ENCODE peak calls at places on chromosomes 5 and 9, in five cellular contexts. One of them, this sample, is unnamed.
A peak's percentile ranks its signal among the peaks of the same experiment; 100 is the strongest.

GRCh38 chr5:37197340-37198050 is 51.7 kb downstream of the CPLANE1 start:
- DNase-seq in choroid plexus epithelial cell: peak; percentile 58
- DNase-seq in GM13977: peak; percentile 31
- DNase-seq in RWPE1: no peak
- DNase-seq in WTC11: no peak
- DNase-seq in this sample: no peak

GRCh38 chr5:111224561-111224989 is 391 bp downstream of the CAMK4 start:
- DNase-seq in choroid plexus epithelial cell: no peak
- DNase-seq in GM13977: peak; percentile 45
- DNase-seq in RWPE1: peak; percentile 45
- DNase-seq in WTC11: no peak
- DNase-seq in this sample: peak; percentile 17

GRCh38 chr5:80747922-80748321 is 93.1 kb upstream of the DHFR start:
- DNase-seq in choroid plexus epithelial cell: no peak
- DNase-seq in GM13977: no peak
- DNase-seq in RWPE1: no peak
- DNase-seq in WTC11: no peak
- DNase-seq in this sample: no peak

GRCh38 chr5:178293400-178293799 is 60.8 kb upstream of the PHYKPL start:
- DNase-seq in choroid plexus epithelial cell: no peak
- DNase-seq in GM13977: no peak
- DNase-seq in RWPE1: no peak
- DNase-seq in WTC11: no peak
- DNase-seq in this sample: no peak

GRCh38 chr5:95760291-95761191 is 29.4 kb downstream of the RHOBTB3 start:
- DNase-seq in choroid plexus epithelial cell: peak; percentile 98
- DNase-seq in GM13977: peak; percentile 63
- DNase-seq in RWPE1: peak; percentile 26
- DNase-seq in WTC11: no peak
- DNase-seq in this sample: no peak

GRCh38 chr5:148381906-148382305 is 1.9 kb upstream of the FBXO38 start:
- DNase-seq in choroid plexus epithelial cell: no peak
- DNase-seq in GM13977: no peak
- DNase-seq in RWPE1: peak; percentile 45
- DNase-seq in WTC11: no peak
- DNase-seq in this sample: no peak

GRCh38 chr5:173869316-173869715 is 18.8 kb upstream of the CPEB4 start:
- DNase-seq in choroid plexus epithelial cell: no peak
- DNase-seq in GM13977: no peak
- DNase-seq in RWPE1: no peak
- DNase-seq in WTC11: no peak
- DNase-seq in this sample: no peak

GRCh38 chr5:38316544-38317224 is 58.3 kb downstream of the EGFLAM start:
- DNase-seq in choroid plexus epithelial cell: peak; percentile 64
- DNase-seq in GM13977: no peak
- DNase-seq in RWPE1: no peak
- DNase-seq in WTC11: no peak
- DNase-seq in this sample: no peak

GRCh38 chr5:155004138-155004744 is 9.3 kb upstream of the KIF4B start:
- DNase-seq in choroid plexus epithelial cell: peak; percentile 32
- DNase-seq in GM13977: no peak
- DNase-seq in RWPE1: peak; percentile 16
- DNase-seq in WTC11: peak; percentile 69
- DNase-seq in this sample: no peak

GRCh38 chr5:32687167-32687831 is 23.8 kb upstream of the NPR3 start:
- DNase-seq in choroid plexus epithelial cell: peak; percentile 62
- DNase-seq in GM13977: no peak
- DNase-seq in RWPE1: no peak
- DNase-seq in WTC11: no peak
- DNase-seq in this sample: no peak

GRCh38 chr5:32692066-32692746 is 18.9 kb upstream of the NPR3 start:
- DNase-seq in choroid plexus epithelial cell: peak; percentile 83
- DNase-seq in GM13977: no peak
- DNase-seq in RWPE1: no peak
- DNase-seq in WTC11: no peak
- DNase-seq in this sample: no peak

GRCh38 chr5:32684261-32684660 is 26.9 kb upstream of the NPR3 start:
- DNase-seq in choroid plexus epithelial cell: no peak
- DNase-seq in GM13977: no peak
- DNase-seq in RWPE1: no peak
- DNase-seq in WTC11: no peak
- DNase-seq in this sample: no peak

GRCh38 chr5:32690153-32690552 is 21.0 kb upstream of the NPR3 start:
- DNase-seq in choroid plexus epithelial cell: peak; percentile 34
- DNase-seq in GM13977: no peak
- DNase-seq in RWPE1: no peak
- DNase-seq in WTC11: no peak
- DNase-seq in this sample: no peak
- TF ChIP-seq CTCF in choroid plexus epithelial cell: peak; percentile 59
- TF ChIP-seq CTCF in GM13977: no peak
- TF ChIP-seq CTCF in RWPE1: no peak
- TF ChIP-seq CTCF in WTC11: no peak
- TF ChIP-seq CTCF in this sample: no peak

GRCh38 chr9:93061791-93062299 is 3.3 kb downstream of the SUSD3 start:
- DNase-seq in choroid plexus epithelial cell: no peak
- DNase-seq in GM13977: peak; percentile 69
- DNase-seq in RWPE1: no peak
- DNase-seq in WTC11: peak; percentile 57
- DNase-seq in this sample: no peak
- TF ChIP-seq CTCF in choroid plexus epithelial cell: peak; percentile 2
- TF ChIP-seq CTCF in GM13977: peak; percentile 45
- TF ChIP-seq CTCF in RWPE1: no peak
- TF ChIP-seq CTCF in WTC11: no peak
- TF ChIP-seq CTCF in this sample: no peak

GRCh38 chr9:137893670-137894069 is 16.1 kb downstream of the CACNA1B start:
- DNase-seq in choroid plexus epithelial cell: no peak
- DNase-seq in GM13977: no peak
- DNase-seq in RWPE1: no peak
- DNase-seq in WTC11: no peak
- DNase-seq in this sample: no peak

GRCh38 chr9:137892424-137893191 is 15.0 kb downstream of the CACNA1B start:
- DNase-seq in choroid plexus epithelial cell: no peak
- DNase-seq in GM13977: no peak
- DNase-seq in RWPE1: no peak
- DNase-seq in WTC11: no peak
- DNase-seq in this sample: peak; percentile 52

GRCh38 chr9:137891588-137892423 is 14.2 kb downstream of the CACNA1B start:
- DNase-seq in choroid plexus epithelial cell: no peak
- DNase-seq in GM13977: no peak
- DNase-seq in RWPE1: no peak
- DNase-seq in WTC11: no peak
- DNase-seq in this sample: peak; percentile 43
- TF ChIP-seq CTCF in choroid plexus epithelial cell: no peak
- TF ChIP-seq CTCF in GM13977: no peak
- TF ChIP-seq CTCF in RWPE1: no peak
- TF ChIP-seq CTCF in WTC11: no peak
- TF ChIP-seq CTCF in this sample: no peak

DNA sequence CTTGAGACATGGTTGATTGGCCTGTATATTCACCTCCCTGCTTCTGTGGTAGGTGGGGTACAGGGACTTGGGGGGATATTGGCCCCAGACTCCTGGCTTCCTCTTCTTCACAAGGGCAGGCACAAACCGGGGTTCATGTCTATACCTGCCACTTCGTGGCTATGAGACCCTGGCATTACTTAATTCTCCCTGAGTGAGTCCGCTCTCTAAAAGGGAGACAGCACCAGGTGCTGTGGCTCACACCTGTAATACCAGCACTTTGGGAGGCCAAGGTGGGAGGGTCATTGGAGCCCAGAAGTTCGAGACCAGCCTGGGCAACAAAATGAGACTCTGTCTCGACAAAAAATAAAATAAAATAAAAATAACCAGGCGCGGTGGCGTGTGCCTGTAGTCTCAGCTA is 178.5 kb downstream of the GABBR2 start:
- DNase-seq in choroid plexus epithelial cell: no peak
- DNase-seq in GM13977: no peak
- DNase-seq in RWPE1: no peak
- DNase-seq in WTC11: no peak
- DNase-seq in this sample: no peak
- TF ChIP-seq CTCF in choroid plexus epithelial cell: no peak
- TF ChIP-seq CTCF in GM13977: no peak
- TF ChIP-seq CTCF in RWPE1: no peak
- TF ChIP-seq CTCF in WTC11: no peak
- TF ChIP-seq CTCF in this sample: no peak

GRCh38 chr5:149932445-149933350 is 11.9 kb downstream of the PDE6A start:
- DNase-seq in choroid plexus epithelial cell: peak; percentile 23
- DNase-seq in GM13977: no peak
- DNase-seq in RWPE1: no peak
- DNase-seq in WTC11: peak; percentile 49
- DNase-seq in this sample: no peak
- TF ChIP-seq CTCF in choroid plexus epithelial cell: peak; percentile 67
- TF ChIP-seq CTCF in GM13977: no peak
- TF ChIP-seq CTCF in RWPE1: no peak
- TF ChIP-seq CTCF in WTC11: no peak
- TF ChIP-seq CTCF in this sample: peak; percentile 17

GRCh38 chr5:1447772-1448361 is 2.6 kb upstream of the SLC6A3 start:
- DNase-seq in choroid plexus epithelial cell: no peak
- DNase-seq in GM13977: no peak
- DNase-seq in RWPE1: no peak
- DNase-seq in WTC11: no peak
- DNase-seq in this sample: no peak
- TF ChIP-seq CTCF in choroid plexus epithelial cell: no peak
- TF ChIP-seq CTCF in GM13977: no peak
- TF ChIP-seq CTCF in RWPE1: no peak
- TF ChIP-seq CTCF in WTC11: no peak
- TF ChIP-seq CTCF in this sample: no peak

DNA sequence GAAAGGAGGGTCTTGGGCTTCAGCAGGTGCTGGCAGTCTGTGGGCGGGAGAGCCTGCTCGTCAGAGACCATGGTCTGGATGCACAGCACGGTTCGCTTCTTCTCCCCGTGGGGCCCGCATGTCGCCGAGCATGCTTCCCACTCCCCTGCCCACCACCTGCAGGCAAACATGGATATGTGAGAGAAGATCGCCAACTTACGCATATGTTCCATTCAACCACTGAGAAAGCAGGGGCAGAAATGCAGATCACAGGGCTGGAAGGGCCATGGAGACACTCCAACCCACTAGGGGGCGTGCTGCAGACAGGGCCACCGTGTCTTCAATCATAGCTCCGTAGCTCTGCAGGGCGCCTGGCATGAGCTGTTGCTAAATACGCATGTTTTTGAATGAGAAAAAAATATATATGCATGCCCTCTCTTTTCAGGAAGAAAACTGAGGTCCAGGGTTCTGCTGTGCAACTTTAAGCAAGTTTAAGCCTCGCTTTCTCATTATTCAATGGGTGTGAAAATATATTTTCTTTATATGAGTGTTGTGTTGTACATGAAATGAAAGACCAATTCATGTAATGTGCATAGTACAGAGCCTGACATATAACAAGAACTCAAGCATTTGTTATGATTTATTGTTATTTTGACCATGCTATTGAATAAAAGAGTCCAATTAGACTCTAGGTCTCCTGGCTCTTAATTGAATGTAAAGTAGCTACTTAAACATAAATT is 148.0 kb downstream of the TARS1 start:
- DNase-seq in choroid plexus epithelial cell: peak; percentile 31
- DNase-seq in GM13977: peak; percentile 27
- DNase-seq in RWPE1: no peak
- DNase-seq in WTC11: peak; percentile 83
- DNase-seq in this sample: no peak
- TF ChIP-seq CTCF in choroid plexus epithelial cell: peak; percentile 59
- TF ChIP-seq CTCF in GM13977: peak; percentile 65
- TF ChIP-seq CTCF in RWPE1: peak; percentile 27
- TF ChIP-seq CTCF in WTC11: peak; percentile 78
- TF ChIP-seq CTCF in this sample: no peak

DNA sequence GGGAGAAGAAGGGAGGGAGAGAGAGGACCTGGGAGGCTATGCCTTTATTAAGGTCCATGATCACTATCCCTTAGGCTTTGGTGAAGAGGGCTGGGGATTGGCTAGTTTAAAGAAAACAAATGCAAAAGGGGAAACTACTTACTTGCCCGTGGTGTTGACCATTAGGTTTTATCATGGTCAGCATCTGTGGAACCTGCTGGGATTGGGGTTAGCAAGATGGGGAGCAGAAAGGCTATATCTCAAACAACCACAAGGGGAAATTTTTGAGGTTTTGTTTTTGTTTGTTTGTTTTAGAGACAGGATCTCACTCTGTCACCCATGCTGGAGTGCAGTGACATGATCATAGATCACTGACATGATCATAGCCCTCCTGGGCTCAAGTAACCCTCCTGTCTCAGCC is 9.0 kb upstream of the RAD23B start:
- DNase-seq in choroid plexus epithelial cell: no peak
- DNase-seq in GM13977: no peak
- DNase-seq in RWPE1: no peak
- DNase-seq in WTC11: no peak
- DNase-seq in this sample: no peak
- TF ChIP-seq CTCF in choroid plexus epithelial cell: peak; percentile 14
- TF ChIP-seq CTCF in GM13977: no peak
- TF ChIP-seq CTCF in RWPE1: no peak
- TF ChIP-seq CTCF in WTC11: no peak
- TF ChIP-seq CTCF in this sample: no peak

GRCh38 chr5:96997265-96997859 is 61.5 kb downstream of the LNPEP start:
- DNase-seq in choroid plexus epithelial cell: peak; percentile 85
- DNase-seq in GM13977: peak; percentile 17
- DNase-seq in RWPE1: peak; percentile 53
- DNase-seq in WTC11: no peak
- DNase-seq in this sample: no peak
- TF ChIP-seq CTCF in choroid plexus epithelial cell: peak; percentile 53
- TF ChIP-seq CTCF in GM13977: peak; percentile 51
- TF ChIP-seq CTCF in RWPE1: peak; percentile 66
- TF ChIP-seq CTCF in WTC11: no peak
- TF ChIP-seq CTCF in this sample: peak; percentile 48

GRCh38 chr9:37034320-37034937 is 361 bp upstream of the PAX5 start:
- DNase-seq in choroid plexus epithelial cell: no peak
- DNase-seq in GM13977: peak; percentile 81
- DNase-seq in RWPE1: no peak
- DNase-seq in WTC11: peak; percentile 74
- DNase-seq in this sample: no peak
- TF ChIP-seq CTCF in choroid plexus epithelial cell: no peak
- TF ChIP-seq CTCF in GM13977: peak; percentile 76
- TF ChIP-seq CTCF in RWPE1: peak; percentile 24
- TF ChIP-seq CTCF in WTC11: peak; percentile 28
- TF ChIP-seq CTCF in this sample: no peak

This sample was measured in dorsolateral prefrontal cortex.